ENCODE peak calls at places on chromosomes 7 and 10, in eight cellular contexts. Y, J, R, D, V, S, F and I are unnamed samples.

GRCh38 chr7:105250239-105250638 is 138.5 kb downstream of the SRPK2 start:
- DNase-seq in V (no peak), S (no peak), F (no peak), Y (no peak), R (no peak), J (no peak), D (no peak), I (peak; percentile 34)

GRCh38 chr7:102264367-102264891 is 22.2 kb upstream of the SH2B2 start:
- DNase-seq in D (no peak), R (no peak), Y (no peak), F (no peak), J (no peak), V (no peak), S (no peak), I (peak; percentile 37)

GRCh38 chr10:24680647-24681475 is 42.8 kb downstream of the ARHGAP21 start:
- DNase-seq in V (no peak), J (no peak), D (no peak), S (no peak), Y (no peak), R (no peak), F (no peak), I (peak; percentile 59)

GRCh38 chr10:118166951-118167350 is 120.2 kb upstream of the RAB11FIP2 start:
- DNase-seq in Y (no peak), R (no peak), V (no peak), S (no peak), D (no peak), F (no peak), J (no peak), I (no peak)

GRCh38 chr10:68155615-68156205 is 46.4 kb downstream of the MYPN start:
- DNase-seq in V (no peak), J (no peak), R (no peak), Y (no peak), S (no peak), D (no peak), F (no peak), I (peak; percentile 3)

GRCh38 chr10:110802090-110802489 is 69.6 kb upstream of the PDCD4 start:
- DNase-seq in S (no peak), V (no peak), F (no peak), R (no peak), D (no peak), J (no peak), Y (no peak), I (peak; percentile 80)

GRCh38 chr7:47621347-47621746 is 39.4 kb upstream of the TNS3 start:
- DNase-seq in F (no peak), S (no peak), V (no peak), D (no peak), R (no peak), Y (no peak), J (no peak), I (no peak)

GRCh38 chr10:48804740-48805182 is 120.1 kb downstream of the WDFY4 start:
- DNase-seq in F (no peak), S (no peak), Y (no peak), V (peak; percentile 12), J (no peak), D (no peak), R (peak; percentile 54), I (peak; percentile 6)

GRCh38 chr10:116268976-116269375 is 4.0 kb downstream of the GFRA1 start:
- DNase-seq in J (no peak), S (no peak), F (no peak), V (no peak), R (no peak), Y (no peak), D (no peak), I (no peak)

GRCh38 chr10:119412831-119413737 is 129.4 kb downstream of the RGS10 start:
- DNase-seq in V (no peak), F (no peak), S (no peak), J (no peak), Y (no peak), D (no peak), R (no peak), I (peak; percentile 40)